ENCODE peak calls at places on chromosomes 3 and 15, in five cellular contexts. One of them, this sample, is unnamed.

GRCh38 chr15:57595011-57595866 is 3.5 kb downstream of the MYZAP start:
- DNase-seq in hippocampal formation: no peak
- DNase-seq in activated CD4-positive, CD25-positive, alpha-beta regulatory T cell treated with anti-CD3 and anti-CD28 coated beads, Interleukin-2, amount 50 U/mL, for 16 hours: no peak
- DNase-seq in omental fat pad: no peak
- DNase-seq in pancreas: peak; percentile 73
- DNase-seq in this sample: no peak

GRCh38 chr15:62618432-62618831 is 424.1 kb upstream of the TPM1 start:
- DNase-seq in hippocampal formation: no peak
- DNase-seq in activated CD4-positive, CD25-positive, alpha-beta regulatory T cell treated with anti-CD3 and anti-CD28 coated beads, Interleukin-2, amount 50 U/mL, for 16 hours: no peak
- DNase-seq in omental fat pad: no peak
- DNase-seq in pancreas: no peak
- DNase-seq in this sample: no peak

GRCh38 chr3:101687142-101687931 is 819 bp upstream of the RPL24 start:
- DNase-seq in hippocampal formation: no peak
- DNase-seq in activated CD4-positive, CD25-positive, alpha-beta regulatory T cell treated with anti-CD3 and anti-CD28 coated beads, Interleukin-2, amount 50 U/mL, for 16 hours: no peak
- DNase-seq in omental fat pad: no peak
- DNase-seq in pancreas: peak; percentile 45
- DNase-seq in this sample: no peak

GRCh38 chr15:65869954-65870871 is 922 bp downstream of the RAB11A start:
- DNase-seq in hippocampal formation: no peak
- DNase-seq in activated CD4-positive, CD25-positive, alpha-beta regulatory T cell treated with anti-CD3 and anti-CD28 coated beads, Interleukin-2, amount 50 U/mL, for 16 hours: no peak
- DNase-seq in omental fat pad: no peak
- DNase-seq in pancreas: peak; percentile 50
- DNase-seq in this sample: peak; percentile 59

GRCh38 chr15:69665641-69666091 is 213.0 kb downstream of the RPLP1 start:
- DNase-seq in hippocampal formation: no peak
- DNase-seq in activated CD4-positive, CD25-positive, alpha-beta regulatory T cell treated with anti-CD3 and anti-CD28 coated beads, Interleukin-2, amount 50 U/mL, for 16 hours: no peak
- DNase-seq in omental fat pad: no peak
- DNase-seq in pancreas: no peak
- DNase-seq in this sample: peak; percentile 76

GRCh38 chr3:195172285-195172684 is 98.7 kb downstream of the XXYLT1 start:
- DNase-seq in hippocampal formation: no peak
- DNase-seq in activated CD4-positive, CD25-positive, alpha-beta regulatory T cell treated with anti-CD3 and anti-CD28 coated beads, Interleukin-2, amount 50 U/mL, for 16 hours: no peak
- DNase-seq in omental fat pad: no peak
- DNase-seq in pancreas: no peak
- DNase-seq in this sample: no peak

GRCh38 chr3:141285570-141285969 is 53.9 kb downstream of the PXYLP1 start:
- DNase-seq in hippocampal formation: no peak
- DNase-seq in activated CD4-positive, CD25-positive, alpha-beta regulatory T cell treated with anti-CD3 and anti-CD28 coated beads, Interleukin-2, amount 50 U/mL, for 16 hours: no peak
- DNase-seq in omental fat pad: no peak
- DNase-seq in pancreas: no peak
- DNase-seq in this sample: no peak

GRCh38 chr3:175153595-175153994 is 294.5 kb downstream of the NAALADL2 start:
- DNase-seq in hippocampal formation: no peak
- DNase-seq in activated CD4-positive, CD25-positive, alpha-beta regulatory T cell treated with anti-CD3 and anti-CD28 coated beads, Interleukin-2, amount 50 U/mL, for 16 hours: no peak
- DNase-seq in omental fat pad: no peak
- DNase-seq in pancreas: no peak
- DNase-seq in this sample: no peak

GRCh38 chr3:4493931-4494806 is 1.0 kb downstream of the ITPR1 start:
- DNase-seq in hippocampal formation: no peak
- DNase-seq in activated CD4-positive, CD25-positive, alpha-beta regulatory T cell treated with anti-CD3 and anti-CD28 coated beads, Interleukin-2, amount 50 U/mL, for 16 hours: no peak
- DNase-seq in omental fat pad: no peak
- DNase-seq in pancreas: no peak
- DNase-seq in this sample: no peak

GRCh38 chr3:159751754-159752153 is 236.9 kb upstream of the IL12A start:
- DNase-seq in hippocampal formation: no peak
- DNase-seq in activated CD4-positive, CD25-positive, alpha-beta regulatory T cell treated with anti-CD3 and anti-CD28 coated beads, Interleukin-2, amount 50 U/mL, for 16 hours: no peak
- DNase-seq in omental fat pad: no peak
- DNase-seq in pancreas: no peak
- DNase-seq in this sample: no peak

GRCh38 chr15:67838789-67839332 is 984 bp downstream of the RNU6-1 start:
- DNase-seq in hippocampal formation: peak; percentile 36
- DNase-seq in activated CD4-positive, CD25-positive, alpha-beta regulatory T cell treated with anti-CD3 and anti-CD28 coated beads, Interleukin-2, amount 50 U/mL, for 16 hours: no peak
- DNase-seq in omental fat pad: no peak
- DNase-seq in pancreas: peak; percentile 74
- DNase-seq in this sample: no peak

GRCh38 chr15:59258317-59258716 is 51.7 kb downstream of the LDHAL6B start:
- DNase-seq in hippocampal formation: no peak
- DNase-seq in activated CD4-positive, CD25-positive, alpha-beta regulatory T cell treated with anti-CD3 and anti-CD28 coated beads, Interleukin-2, amount 50 U/mL, for 16 hours: no peak
- DNase-seq in omental fat pad: no peak
- DNase-seq in pancreas: no peak
- DNase-seq in this sample: no peak

GRCh38 chr15:68576253-68577236 is 2.2 kb upstream of the CORO2B start:
- DNase-seq in hippocampal formation: no peak
- DNase-seq in activated CD4-positive, CD25-positive, alpha-beta regulatory T cell treated with anti-CD3 and anti-CD28 coated beads, Interleukin-2, amount 50 U/mL, for 16 hours: no peak
- DNase-seq in omental fat pad: no peak
- DNase-seq in pancreas: no peak
- DNase-seq in this sample: no peak

GRCh38 chr3:37922721-37923575 is 61.3 kb downstream of the CTDSPL start:
- DNase-seq in hippocampal formation: peak; percentile 47
- DNase-seq in activated CD4-positive, CD25-positive, alpha-beta regulatory T cell treated with anti-CD3 and anti-CD28 coated beads, Interleukin-2, amount 50 U/mL, for 16 hours: no peak
- DNase-seq in omental fat pad: no peak
- DNase-seq in pancreas: peak; percentile 26
- DNase-seq in this sample: peak; percentile 76

GRCh38 chr3:124582621-124583437 is 147.4 kb upstream of the UMPS start:
- DNase-seq in hippocampal formation: no peak
- DNase-seq in activated CD4-positive, CD25-positive, alpha-beta regulatory T cell treated with anti-CD3 and anti-CD28 coated beads, Interleukin-2, amount 50 U/mL, for 16 hours: no peak
- DNase-seq in omental fat pad: no peak
- DNase-seq in pancreas: no peak
- DNase-seq in this sample: no peak

GRCh38 chr15:40244961-40245523 is 6.2 kb downstream of the PAK6 start:
- DNase-seq in hippocampal formation: no peak
- DNase-seq in activated CD4-positive, CD25-positive, alpha-beta regulatory T cell treated with anti-CD3 and anti-CD28 coated beads, Interleukin-2, amount 50 U/mL, for 16 hours: no peak
- DNase-seq in omental fat pad: peak; percentile 20
- DNase-seq in pancreas: no peak
- DNase-seq in this sample: peak; percentile 81

GRCh38 chr15:70241561-70242320 is 144.0 kb upstream of the TLE3 start:
- DNase-seq in hippocampal formation: no peak
- DNase-seq in activated CD4-positive, CD25-positive, alpha-beta regulatory T cell treated with anti-CD3 and anti-CD28 coated beads, Interleukin-2, amount 50 U/mL, for 16 hours: no peak
- DNase-seq in omental fat pad: no peak
- DNase-seq in pancreas: no peak
- DNase-seq in this sample: peak; percentile 64

GRCh38 chr3:45915518-45916231 is 27.6 kb upstream of the CXCR6 start:
- DNase-seq in hippocampal formation: no peak
- DNase-seq in activated CD4-positive, CD25-positive, alpha-beta regulatory T cell treated with anti-CD3 and anti-CD28 coated beads, Interleukin-2, amount 50 U/mL, for 16 hours: peak; percentile 54
- DNase-seq in omental fat pad: no peak
- DNase-seq in pancreas: no peak
- DNase-seq in this sample: peak; percentile 80

GRCh38 chr3:193874997-193875593 is 260.9 kb upstream of the HES1 start:
- DNase-seq in hippocampal formation: no peak
- DNase-seq in activated CD4-positive, CD25-positive, alpha-beta regulatory T cell treated with anti-CD3 and anti-CD28 coated beads, Interleukin-2, amount 50 U/mL, for 16 hours: no peak
- DNase-seq in omental fat pad: no peak
- DNase-seq in pancreas: no peak
- DNase-seq in this sample: no peak

GRCh38 chr3:13884851-13885703 is 5.2 kb upstream of the WNT7A start:
- DNase-seq in hippocampal formation: no peak
- DNase-seq in activated CD4-positive, CD25-positive, alpha-beta regulatory T cell treated with anti-CD3 and anti-CD28 coated beads, Interleukin-2, amount 50 U/mL, for 16 hours: peak; percentile 41
- DNase-seq in omental fat pad: no peak
- DNase-seq in pancreas: peak; percentile 69
- DNase-seq in this sample: no peak

GRCh38 chr3:45179163-45179562 is 33.0 kb upstream of the CDCP1 start:
- DNase-seq in hippocampal formation: no peak
- DNase-seq in activated CD4-positive, CD25-positive, alpha-beta regulatory T cell treated with anti-CD3 and anti-CD28 coated beads, Interleukin-2, amount 50 U/mL, for 16 hours: no peak
- DNase-seq in omental fat pad: no peak
- DNase-seq in pancreas: peak; percentile 26
- DNase-seq in this sample: no peak

GRCh38 chr3:179954226-179954870 is 82.4 kb downstream of the PEX5L start:
- DNase-seq in hippocampal formation: peak; percentile 42
- DNase-seq in activated CD4-positive, CD25-positive, alpha-beta regulatory T cell treated with anti-CD3 and anti-CD28 coated beads, Interleukin-2, amount 50 U/mL, for 16 hours: no peak
- DNase-seq in omental fat pad: no peak
- DNase-seq in pancreas: no peak
- DNase-seq in this sample: no peak

GRCh38 chr3:41007399-41007798 is 191.9 kb upstream of the CTNNB1 start:
- DNase-seq in hippocampal formation: no peak
- DNase-seq in activated CD4-positive, CD25-positive, alpha-beta regulatory T cell treated with anti-CD3 and anti-CD28 coated beads, Interleukin-2, amount 50 U/mL, for 16 hours: no peak
- DNase-seq in omental fat pad: no peak
- DNase-seq in pancreas: no peak
- DNase-seq in this sample: no peak

GRCh38 chr15:69096197-69096596 is 64.2 kb upstream of the GLCE start:
- DNase-seq in hippocampal formation: no peak
- DNase-seq in activated CD4-positive, CD25-positive, alpha-beta regulatory T cell treated with anti-CD3 and anti-CD28 coated beads, Interleukin-2, amount 50 U/mL, for 16 hours: no peak
- DNase-seq in omental fat pad: no peak
- DNase-seq in pancreas: no peak
- DNase-seq in this sample: no peak

GRCh38 chr3:54433846-54434245 is 311.5 kb downstream of the CACNA2D3 start:
- DNase-seq in hippocampal formation: no peak
- DNase-seq in activated CD4-positive, CD25-positive, alpha-beta regulatory T cell treated with anti-CD3 and anti-CD28 coated beads, Interleukin-2, amount 50 U/mL, for 16 hours: no peak
- DNase-seq in omental fat pad: no peak
- DNase-seq in pancreas: no peak
- DNase-seq in this sample: no peak

GRCh38 chr3:149203758-149204157 is 17.9 kb downstream of the CP start:
- DNase-seq in hippocampal formation: no peak
- DNase-seq in activated CD4-positive, CD25-positive, alpha-beta regulatory T cell treated with anti-CD3 and anti-CD28 coated beads, Interleukin-2, amount 50 U/mL, for 16 hours: no peak
- DNase-seq in omental fat pad: no peak
- DNase-seq in pancreas: no peak
- DNase-seq in this sample: no peak

GRCh38 chr3:184748219-184749135 is 36.6 kb upstream of the MAGEF1 start:
- DNase-seq in hippocampal formation: peak; percentile 18
- DNase-seq in activated CD4-positive, CD25-positive, alpha-beta regulatory T cell treated with anti-CD3 and anti-CD28 coated beads, Interleukin-2, amount 50 U/mL, for 16 hours: no peak
- DNase-seq in omental fat pad: no peak
- DNase-seq in pancreas: no peak
- DNase-seq in this sample: peak; percentile 62

GRCh38 chr3:23723153-23723552 is 82.6 kb upstream of the UBE2E1 start:
- DNase-seq in hippocampal formation: no peak
- DNase-seq in activated CD4-positive, CD25-positive, alpha-beta regulatory T cell treated with anti-CD3 and anti-CD28 coated beads, Interleukin-2, amount 50 U/mL, for 16 hours: no peak
- DNase-seq in omental fat pad: no peak
- DNase-seq in pancreas: no peak
- DNase-seq in this sample: no peak

GRCh38 chr3:112127522-112128494 is 5.2 kb downstream of the GCSAM start:
- DNase-seq in hippocampal formation: no peak
- DNase-seq in activated CD4-positive, CD25-positive, alpha-beta regulatory T cell treated with anti-CD3 and anti-CD28 coated beads, Interleukin-2, amount 50 U/mL, for 16 hours: no peak
- DNase-seq in omental fat pad: no peak
- DNase-seq in pancreas: no peak
- DNase-seq in this sample: no peak

This sample was measured in lower leg skin.